ENCODE peak calls at places on chromosomes 3 and 15, in six cellular contexts. N is kidney epithelial cell; Q is lower lobe of right lung; A is HFF-Myc; W is AG09309; L is CD8-positive, alpha-beta T cell. M is an unnamed sample.

GRCh38 chr3:172591876-172592771 is 68.9 kb upstream of the TNFSF10 start:
- DNase-seq in L (peak; percentile 63), Q (no peak), N (peak; percentile 62), W (no peak), A (no peak), M (no peak)

GRCh38 chr15:96585634-96586386 is 255.3 kb downstream of the NR2F2 start:
- DNase-seq in A (no peak), W (no peak), Q (no peak), L (no peak), N (no peak), M (no peak)

GRCh38 chr15:92140802-92141201 is 252.9 kb upstream of the ST8SIA2 start:
- DNase-seq in Q (no peak), W (no peak), N (no peak), A (no peak), L (no peak), M (no peak)

GRCh38 chr15:89649013-89649625 is 6.1 kb downstream of the KIF7 start:
- DNase-seq in A (no peak), L (no peak), W (no peak), N (no peak), Q (no peak), M (peak; percentile 92)

GRCh38 chr15:67803996-67804843 is 21.1 kb upstream of the SKOR1 start:
- DNase-seq in N (no peak), Q (no peak), L (no peak), W (no peak), A (no peak), M (peak; percentile 68)

GRCh38 chr3:126373682-126374601 is 16.7 kb upstream of the KLF15 start:
- DNase-seq in Q (no peak), N (no peak), A (no peak), W (peak; percentile 37), L (no peak), M (peak; percentile 70)

GRCh38 chr3:111134302-111134701 is 62.7 kb downstream of the NECTIN3 start:
- DNase-seq in N (no peak), L (no peak), Q (no peak), W (no peak), A (no peak), M (no peak)

GRCh38 chr3:188686319-188686718 is 485.5 kb upstream of the TPRG1 start:
- DNase-seq in A (no peak), L (no peak), N (no peak), W (no peak), Q (no peak), M (no peak)

GRCh38 chr3:119880966-119881365 is 99.1 kb downstream of the NR1I2 start:
- DNase-seq in W (no peak), A (no peak), L (no peak), N (no peak), Q (no peak), M (no peak)

GRCh38 chr3:52277972-52278509 is 408 bp downstream of the WDR82 start:
- DNase-seq in Q (peak; percentile 83), L (no peak), N (no peak), A (no peak), W (no peak), M (no peak)

GRCh38 chr3:140753865-140754754 is 76.2 kb downstream of the TRIM42 start:
- DNase-seq in W (no peak), L (no peak), A (no peak), N (no peak), Q (no peak), M (no peak)

GRCh38 chr15:99969261-99969960 is 236.2 kb upstream of the LYSMD4 start:
- DNase-seq in A (no peak), Q (no peak), L (no peak), N (no peak), W (no peak), M (peak; percentile 37)

DNA sequence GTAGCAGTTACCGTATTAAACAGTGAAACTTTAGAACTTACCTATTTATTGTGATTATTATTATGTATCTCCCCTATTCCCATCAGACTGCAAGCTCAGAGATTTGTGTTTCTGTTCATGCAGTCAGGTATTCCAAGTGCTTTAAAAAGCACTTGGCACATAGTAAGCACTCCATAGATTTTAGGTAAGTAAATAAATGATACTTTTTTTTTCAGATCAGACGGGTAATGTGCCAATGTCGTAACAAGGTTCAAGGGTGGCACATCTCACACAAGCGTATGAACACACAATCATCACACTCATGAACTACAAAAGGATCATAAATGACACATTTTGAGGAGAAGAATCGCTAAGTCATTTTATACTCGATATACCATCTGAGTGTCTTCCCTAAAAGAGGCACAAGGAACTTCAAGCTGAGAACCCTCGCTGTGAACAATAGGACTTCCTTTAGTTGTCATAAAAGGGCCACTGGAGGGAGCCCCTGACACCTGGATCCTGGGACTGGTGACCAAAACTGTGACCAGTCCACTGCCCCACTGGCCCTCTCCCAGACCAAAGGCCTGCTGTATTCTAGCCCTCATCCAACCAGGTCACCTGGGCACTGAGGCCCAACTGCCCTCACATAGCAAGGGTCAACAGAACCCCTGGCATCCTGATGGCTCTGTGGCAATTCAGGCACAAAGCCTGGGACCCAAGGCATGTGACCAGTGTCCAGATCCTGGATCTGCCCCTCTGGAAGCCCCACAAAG is 32.1 kb downstream of the KIF9 start:
- DNase-seq in L (no peak), W (no peak), Q (peak; percentile 63), N (no peak), A (no peak), M (peak; percentile 42)
- TF ChIP-seq CTCF in L (no peak), W (peak; percentile 48), Q (peak; percentile 55), N (peak; percentile 44), A (peak; percentile 48), M (peak; percentile 71)

GRCh38 chr3:150528359-150528797 is 17.9 kb downstream of the SERP1 start:
- DNase-seq in N (no peak), A (no peak), L (no peak), W (no peak), Q (no peak), M (no peak)
- TF ChIP-seq CTCF in N (peak; percentile 29), A (peak; percentile 17), L (peak; percentile 67), W (peak; percentile 28), Q (peak; percentile 50), M (peak; percentile 84)

GRCh38 chr15:69758810-69759410 is 306.3 kb downstream of the RPLP1 start:
- DNase-seq in W (no peak), A (no peak), N (no peak), Q (peak; percentile 58), L (peak; percentile 88), M (no peak)

GRCh38 chr15:69760890-69761568 is 308.4 kb downstream of the RPLP1 start:
- DNase-seq in L (peak; percentile 84), N (peak; percentile 93), A (peak; percentile 82), Q (peak; percentile 70), W (peak; percentile 95), M (no peak)

GRCh38 chr15:69766156-69766555 is 313.5 kb downstream of the RPLP1 start:
- DNase-seq in L (no peak), Q (no peak), A (no peak), N (no peak), W (no peak), M (no peak)

GRCh38 chr15:69760263-69760855 is 307.7 kb downstream of the RPLP1 start:
- DNase-seq in A (no peak), Q (no peak), L (peak; percentile 52), W (peak; percentile 50), N (no peak), M (no peak)

DNA sequence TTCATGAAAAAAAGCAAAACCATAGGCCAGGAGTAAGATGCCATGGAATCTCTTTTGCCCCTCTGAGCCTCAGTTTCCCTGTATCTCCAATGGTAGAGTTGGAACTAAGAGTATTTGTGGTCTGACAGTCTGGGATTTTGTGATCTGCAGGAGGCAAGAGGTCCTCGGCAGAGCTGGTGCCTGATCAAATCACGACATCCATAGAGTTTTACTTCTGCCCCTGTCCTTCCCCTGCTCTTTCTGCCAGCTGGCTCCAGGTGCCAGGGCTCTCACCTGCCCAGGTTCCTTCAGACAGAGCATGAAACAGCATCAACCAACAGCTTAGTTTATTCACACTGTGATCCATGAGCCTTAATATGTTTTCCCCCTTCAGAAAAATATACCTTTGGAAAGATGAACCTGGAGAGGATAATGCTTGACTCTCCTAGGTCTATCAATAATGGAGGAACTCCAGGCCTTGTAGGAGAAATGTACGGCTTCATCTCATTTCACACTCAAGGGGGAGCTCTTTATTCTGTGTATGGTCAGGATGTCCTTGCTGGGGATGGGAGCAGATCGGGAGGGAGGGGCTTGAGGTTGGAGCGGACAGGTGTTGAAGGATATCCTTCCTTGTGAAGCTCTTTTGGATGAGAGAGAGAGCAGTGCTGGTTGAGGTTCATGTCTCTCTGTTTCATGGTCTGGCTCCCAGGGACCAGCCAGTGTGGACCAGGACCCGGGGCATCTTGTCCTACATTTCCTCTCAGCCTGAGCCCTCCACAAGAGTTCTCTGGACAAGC is 309.9 kb downstream of the RPLP1 start:
- DNase-seq in Q (no peak), L (peak; percentile 48), N (no peak), A (no peak), W (no peak), M (no peak)
- TF ChIP-seq CTCF in Q (no peak), L (no peak), N (no peak), A (peak; percentile 10), W (peak; percentile 8), M (peak; percentile 52)

DNA sequence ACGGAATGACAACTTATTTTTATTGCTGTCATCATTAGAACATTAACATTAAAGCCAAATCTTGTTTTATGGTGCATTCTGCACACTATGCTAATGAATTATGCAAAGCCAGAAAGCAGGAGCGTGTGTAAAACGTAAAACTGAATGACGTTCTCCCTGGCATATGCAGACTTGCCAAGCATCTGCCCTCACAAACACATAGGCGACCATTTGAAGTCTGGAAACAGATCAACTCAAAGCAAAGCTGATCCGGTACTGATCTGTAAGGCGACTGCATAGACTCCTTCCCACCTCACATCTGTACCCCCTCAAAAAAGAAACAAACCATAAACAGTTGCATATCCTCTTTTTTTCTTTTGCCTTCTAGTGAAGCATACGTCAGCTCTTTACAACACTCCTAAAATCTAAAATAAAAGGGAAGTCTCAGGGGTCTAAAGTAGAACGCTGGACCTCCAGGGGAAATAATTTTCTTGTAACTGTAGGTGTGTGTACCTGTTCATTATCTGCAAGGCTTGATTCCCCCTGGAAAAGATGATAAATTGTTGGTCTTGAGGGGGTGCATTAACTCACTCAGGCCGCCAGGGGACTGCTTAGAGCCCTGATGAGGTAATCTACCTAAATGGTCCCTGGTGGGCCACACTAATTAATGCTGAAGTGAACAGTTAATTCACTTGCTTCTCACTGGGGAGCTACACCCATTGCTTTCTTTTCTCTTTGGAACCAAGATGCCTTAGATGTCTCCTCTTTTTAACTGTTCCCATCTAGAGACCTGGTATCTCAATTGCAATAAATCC is 231.4 kb downstream of the CDIN1 start:
- DNase-seq in A (no peak), N (no peak), Q (no peak), W (no peak), L (no peak), M (no peak)
- TF ChIP-seq CTCF in A (peak; percentile 43), N (peak; percentile 21), Q (no peak), W (peak; percentile 32), L (no peak), M (peak; percentile 35)

GRCh38 chr3:171023566-171023965 is 3.0 kb downstream of the SLC2A2 start:
- DNase-seq in W (no peak), N (no peak), Q (no peak), A (no peak), L (no peak), M (no peak)

GRCh38 chr3:171021377-171021776 is 5.1 kb downstream of the SLC2A2 start:
- DNase-seq in Q (no peak), N (no peak), W (no peak), A (no peak), L (no peak), M (no peak)

GRCh38 chr3:171013822-171014748 is 12.4 kb downstream of the SLC2A2 start:
- DNase-seq in W (no peak), L (no peak), A (no peak), Q (no peak), N (no peak), M (no peak)

GRCh38 chr3:171018151-171018935 is 8.2 kb downstream of the SLC2A2 start:
- DNase-seq in W (no peak), A (no peak), Q (no peak), N (no peak), L (no peak), M (no peak)
- TF ChIP-seq CTCF in W (peak; percentile 37), A (peak; percentile 39), Q (no peak), N (peak; percentile 40), L (no peak), M (peak; percentile 49)